ENCODE peak calls at places on chromosomes 7 and 10, in six cellular contexts. R is H54; B is chondrocyte; G is stimulated activated CD4-positive, alpha-beta T cell treated with anti-CD3 and anti-CD28 coated beads, Interleukin-1b, Interleukin-23, amount 100 ng/mL, for 24 hours; M is colonic mucosa; Z is A549. H is an unnamed sample.

GRCh38 chr10:5534051-5534821 is 9.5 kb downstream of the CALML3 start:
- DNase-seq in Z (no peak), G (no peak), R (no peak), M (no peak), B (peak; percentile 56), H (peak; percentile 4)

GRCh38 chr10:8365935-8366911 is 311.7 kb downstream of the GATA3 start:
- DNase-seq in B (no peak), R (peak; percentile 22), M (no peak), G (peak; percentile 27), Z (peak; percentile 99), H (no peak)

GRCh38 chr10:68082815-68083395 is 7.8 kb upstream of the HERC4 start:
- DNase-seq in M (no peak), Z (peak; percentile 61), R (no peak), G (no peak), B (no peak), H (no peak)

GRCh38 chr7:157158400-157158799 is 19.7 kb downstream of the UBE3C start:
- DNase-seq in M (no peak), Z (no peak), R (no peak), B (no peak), G (no peak), H (no peak)

GRCh38 chr7:43847496-43847895 is 21.8 kb downstream of the MRPS24 start:
- DNase-seq in M (no peak), R (peak; percentile 32), G (no peak), Z (no peak), B (no peak), H (no peak)

GRCh38 chr7:94423865-94424264 is 29.2 kb downstream of the COL1A2 start:
- DNase-seq in B (no peak), G (no peak), R (peak; percentile 5), Z (peak; percentile 6), M (no peak), H (no peak)

GRCh38 chr7:150734293-150734692 is 2.9 kb upstream of the GIMAP5 start:
- DNase-seq in R (no peak), G (no peak), B (no peak), M (no peak), Z (no peak), H (no peak)

GRCh38 chr10:73956476-73957338 is 41.2 kb upstream of the VCL start:
- DNase-seq in M (peak; percentile 24), R (no peak), B (no peak), Z (no peak), G (no peak), H (no peak)

GRCh38 chr10:122911889-122912484 is 1.6 kb downstream of the FAM24A start:
- DNase-seq in Z (peak; percentile 21), B (no peak), R (peak; percentile 12), M (peak; percentile 40), G (peak; percentile 11), H (peak; percentile 24)

GRCh38 chr7:55427279-55427788 is 62.2 kb downstream of the LANCL2 start:
- DNase-seq in B (no peak), M (no peak), R (no peak), G (no peak), Z (no peak), H (no peak)

GRCh38 chr7:35004531-35005096 is 32.7 kb downstream of the DPY19L1 start:
- DNase-seq in Z (peak; percentile 69), G (no peak), M (no peak), R (no peak), B (no peak), H (no peak)

GRCh38 chr10:24851595-24851994 is 100.8 kb downstream of the PRTFDC1 start:
- DNase-seq in B (no peak), G (no peak), R (no peak), Z (no peak), M (peak; percentile 63), H (peak; percentile 54)

GRCh38 chr7:114663502-114663901 is 248.9 kb downstream of the FOXP2 start:
- DNase-seq in B (no peak), R (no peak), G (no peak), M (no peak), Z (peak; percentile 51), H (peak; percentile 8)

GRCh38 chr7:42406358-42406757 is 169.3 kb upstream of the GLI3 start:
- DNase-seq in Z (no peak), R (no peak), G (no peak), M (no peak), B (no peak), H (no peak)

GRCh38 chr10:85612833-85613232 is 753.8 kb downstream of the GRID1 start:
- DNase-seq in Z (peak; percentile 7), B (no peak), G (no peak), M (no peak), R (no peak), H (no peak)

GRCh38 chr7:137928626-137929025 is 73.3 kb downstream of the CREB3L2 start:
- DNase-seq in G (no peak), M (no peak), Z (no peak), B (no peak), R (no peak), H (no peak)

GRCh38 chr7:100435401-100436304 is 644 bp downstream of the PPP1R35 start:
- DNase-seq in Z (peak; percentile 38), G (no peak), R (peak; percentile 48), M (peak; percentile 54), B (peak; percentile 83), H (peak; percentile 64)

GRCh38 chr7:155533120-155533826 is 13.1 kb downstream of the CNPY1 start:
- DNase-seq in M (no peak), B (peak; percentile 67), R (no peak), G (no peak), Z (no peak), H (no peak)

GRCh38 chr10:102795453-102796406 is 41.5 kb downstream of the CYP17A1 start:
- DNase-seq in M (no peak), Z (no peak), G (no peak), R (no peak), B (no peak), H (no peak)

GRCh38 chr7:143384148-143384547 is 3.0 kb downstream of the ZYX start:
- DNase-seq in G (no peak), M (no peak), B (peak; percentile 18), Z (no peak), R (no peak), H (no peak)

GRCh38 chr7:19369806-19370205 is 224.6 kb upstream of the FERD3L start:
- DNase-seq in M (no peak), Z (no peak), R (no peak), G (no peak), B (no peak), H (no peak)

GRCh38 chr10:61120805-61121204 is 176.8 kb upstream of the RHOBTB1 start:
- DNase-seq in R (no peak), M (no peak), G (no peak), Z (no peak), B (no peak), H (no peak)

GRCh38 chr7:48171190-48171589 is at the start of gene ABCA13:
- DNase-seq in M (no peak), R (no peak), B (no peak), Z (no peak), G (no peak), H (no peak)

GRCh38 chr7:34039033-34039432 is 133.7 kb downstream of the BMPER start:
- DNase-seq in Z (no peak), G (no peak), R (no peak), M (no peak), B (no peak), H (no peak)

GRCh38 chr10:128068398-128069285 is 57.6 kb downstream of the MKI67 start:
- DNase-seq in G (no peak), B (no peak), M (no peak), Z (no peak), R (no peak), H (peak; percentile 7)

GRCh38 chr7:124856299-124856888 is 73.2 kb downstream of the POT1 start:
- DNase-seq in B (no peak), M (no peak), Z (peak; percentile 30), G (no peak), R (peak; percentile 2), H (no peak)

GRCh38 chr7:95104739-95105138 is 197.3 kb downstream of the PPP1R9A start:
- DNase-seq in Z (peak; percentile 42), R (peak; percentile 7), B (no peak), M (no peak), G (no peak), H (no peak)

GRCh38 chr7:154869436-154869835 is 133.5 kb downstream of the PAXIP1 start:
- DNase-seq in R (no peak), G (no peak), B (peak; percentile 57), M (no peak), Z (no peak), H (no peak)

GRCh38 chr7:94368371-94368791 is 26.3 kb upstream of the COL1A2 start:
- DNase-seq in G (no peak), M (no peak), Z (no peak), R (no peak), B (no peak), H (no peak)

GRCh38 chr10:74113546-74113945 is 37.1 kb downstream of the AP3M1 start:
- DNase-seq in B (no peak), Z (no peak), G (no peak), M (no peak), R (no peak), H (no peak)

GRCh38 chr10:119625570-119626280 is 25.5 kb upstream of the BAG3 start:
- DNase-seq in B (no peak), M (no peak), R (no peak), Z (no peak), G (no peak), H (no peak)

GRCh38 chr10:118394557-118395194 is 52.6 kb upstream of the FAM204A start:
- DNase-seq in B (no peak), R (no peak), Z (no peak), M (no peak), G (no peak), H (no peak)

GRCh38 chr10:132106431-132106830 is 40.7 kb downstream of the JAKMIP3 start:
- DNase-seq in M (no peak), B (no peak), Z (no peak), R (no peak), G (no peak), H (no peak)

GRCh38 chr10:128943111-128943510 is 523.9 kb upstream of the MGMT start:
- DNase-seq in G (no peak), M (no peak), Z (no peak), R (no peak), B (no peak), H (no peak)

GRCh38 chr7:33952824-33953223 is 47.5 kb downstream of the BMPER start:
- DNase-seq in G (no peak), B (no peak), Z (no peak), M (no peak), R (no peak), H (no peak)

GRCh38 chr10:66837335-66837734 is 88.5 kb upstream of the LRRTM3 start:
- DNase-seq in Z (no peak), G (no peak), M (no peak), B (no peak), R (no peak), H (no peak)